ENCODE peak calls at places on chromosomes 3 and 15, in five cellular contexts. X, T, F, C and N are unnamed samples.

GRCh38 chr3:168511428-168512014 is 415.8 kb upstream of the GOLIM4 start:
- DNase-seq in C (peak; percentile 18), X (peak; percentile 12), T (no peak), F (no peak), N (no peak)

GRCh38 chr3:149815728-149816127 is 2.7 kb downstream of the RNF13 start:
- DNase-seq in T (no peak), F (no peak), X (no peak), C (no peak), N (no peak)

GRCh38 chr3:58597770-58598310 is 20.6 kb upstream of the FAM107A start:
- DNase-seq in C (no peak), T (no peak), F (no peak), X (no peak), N (no peak)

GRCh38 chr3:170372190-170372879 is 14.8 kb downstream of the SKIL start:
- DNase-seq in F (no peak), T (no peak), X (no peak), C (no peak), N (no peak)

GRCh38 chr3:14518432-14518802 is 21.7 kb downstream of the GRIP2 start:
- DNase-seq in T (no peak), F (no peak), X (no peak), C (no peak), N (no peak)

GRCh38 chr15:71115567-71116351 is 488 bp downstream of the THSD4 start:
- DNase-seq in T (peak; percentile 52), C (peak; percentile 62), X (peak; percentile 31), F (no peak), N (peak; percentile 40)

GRCh38 chr15:32855942-32856341 is 138.1 kb downstream of the GREM1 start:
- DNase-seq in T (no peak), X (peak; percentile 81), C (no peak), F (no peak), N (no peak)

GRCh38 chr15:90530250-90531051 is 728 bp downstream of the CRTC3 start:
- DNase-seq in T (peak; percentile 83), F (peak; percentile 30), X (peak; percentile 39), C (peak; percentile 59), N (no peak)

GRCh38 chr3:181075098-181075497 is 85.6 kb upstream of the DNAJC19 start:
- DNase-seq in T (no peak), C (no peak), F (no peak), X (no peak), N (no peak)

GRCh38 chr15:50234764-50235163 is 30.8 kb downstream of the HDC start:
- DNase-seq in C (no peak), F (no peak), X (peak; percentile 37), T (no peak), N (no peak)

GRCh38 chr3:151501171-151501790 is 40.4 kb upstream of the IGSF10 start:
- DNase-seq in T (no peak), C (no peak), X (no peak), F (no peak), N (no peak)

GRCh38 chr15:35624881-35625280 is 78.9 kb upstream of the DPH6 start:
- DNase-seq in F (no peak), X (peak; percentile 40), T (no peak), C (no peak), N (no peak)

GRCh38 chr3:12442654-12443501 is 41.4 kb upstream of the TSEN2 start:
- DNase-seq in C (no peak), F (no peak), X (no peak), T (no peak), N (no peak)

GRCh38 chr3:170085396-170085795 is 47.6 kb downstream of the GPR160 start:
- DNase-seq in F (no peak), T (no peak), X (no peak), C (no peak), N (no peak)

GRCh38 chr3:105823149-105823866 is 45.5 kb downstream of the CBLB start:
- DNase-seq in F (no peak), C (no peak), T (no peak), X (no peak), N (no peak)

GRCh38 chr3:137970914-137971831 is 38.8 kb upstream of the CLDN18 start:
- DNase-seq in T (peak; percentile 4), F (no peak), C (peak; percentile 81), X (peak; percentile 75), N (peak; percentile 66)

GRCh38 chr3:159866201-159866746 is 122.4 kb upstream of the IL12A start:
- DNase-seq in T (no peak), X (no peak), C (no peak), F (no peak), N (no peak)

GRCh38 chr3:156586905-156587766 is 32.2 kb upstream of the SSR3 start:
- DNase-seq in T (no peak), X (no peak), C (no peak), F (no peak), N (no peak)

GRCh38 chr3:171954644-171955365 is 84.6 kb upstream of the FNDC3B start:
- DNase-seq in T (no peak), C (no peak), F (no peak), X (no peak), N (no peak)

GRCh38 chr3:190424478-190425439 is 24.9 kb downstream of the TMEM207 start:
- DNase-seq in C (peak; percentile 35), T (peak; percentile 11), X (peak; percentile 84), F (no peak), N (no peak)

GRCh38 chr3:48215466-48215865 is 7.8 kb upstream of the CAMP start:
- DNase-seq in T (no peak), X (no peak), F (no peak), C (no peak), N (no peak)

GRCh38 chr3:45555154-45555591 is 39.4 kb upstream of the LIMD1 start:
- DNase-seq in F (no peak), C (no peak), T (no peak), X (no peak), N (no peak)

GRCh38 chr15:92677998-92678397 is 22.4 kb upstream of the FAM174B start:
- DNase-seq in X (no peak), C (no peak), T (no peak), F (no peak), N (no peak)

GRCh38 chr3:160756907-160757623 is 1.0 kb downstream of the PPM1L start:
- DNase-seq in X (no peak), T (no peak), C (peak; percentile 12), F (no peak), N (no peak)

GRCh38 chr3:67461667-67462142 is 192.7 kb downstream of the SUCLG2 start:
- DNase-seq in C (no peak), X (peak; percentile 0), T (no peak), F (no peak), N (no peak)

GRCh38 chr15:22240951-22241350 is 160.6 kb downstream of the OR4M2 start:
- DNase-seq in F (no peak), T (no peak), C (no peak), X (no peak), N (no peak)

GRCh38 chr3:29370021-29370420 is 89.2 kb downstream of the RBMS3 start:
- DNase-seq in F (no peak), X (no peak), C (no peak), T (no peak), N (no peak)

GRCh38 chr15:27241942-27242341 is 271.0 kb downstream of the GABRG3 start:
- DNase-seq in C (no peak), F (no peak), X (no peak), T (no peak), N (no peak)

GRCh38 chr15:35437157-35437556 is 108.8 kb downstream of the DPH6 start:
- DNase-seq in C (no peak), X (peak; percentile 16), T (no peak), F (no peak), N (no peak)

GRCh38 chr15:80638553-80639167 is 56.5 kb upstream of the ABHD17C start:
- DNase-seq in C (no peak), F (no peak), T (no peak), X (no peak), N (no peak)

GRCh38 chr15:41881925-41882688 is 11.7 kb downstream of the SPTBN5 start:
- DNase-seq in T (no peak), C (no peak), X (no peak), F (no peak), N (no peak)

GRCh38 chr3:132386259-132386658 is 31.0 kb upstream of the DNAJC13 start:
- DNase-seq in T (no peak), F (no peak), C (no peak), X (no peak), N (no peak)

GRCh38 chr3:16940769-16941683 is 56.3 kb downstream of the PLCL2 start:
- DNase-seq in C (no peak), F (no peak), X (no peak), T (no peak), N (no peak)

GRCh38 chr15:98803228-98804056 is 155.1 kb downstream of the IGF1R start:
- DNase-seq in X (no peak), F (no peak), T (no peak), C (no peak), N (no peak)

GRCh38 chr15:77036537-77037474 is 34.1 kb downstream of the TSPAN3 start:
- DNase-seq in T (no peak), X (no peak), C (no peak), F (no peak), N (no peak)

GRCh38 chr15:57861805-57862586 is 155.5 kb downstream of the POLR2M start:
- DNase-seq in F (no peak), T (no peak), X (peak; percentile 31), C (no peak), N (no peak)

GRCh38 chr3:49260711-49261357 is 16.2 kb downstream of the C3orf62 start:
- DNase-seq in T (no peak), C (no peak), X (no peak), F (no peak), N (no peak)

GRCh38 chr3:183099838-183100204 is 525 bp upstream of the MCCC1 start:
- DNase-seq in T (no peak), X (no peak), C (no peak), F (no peak), N (no peak)